ENCODE peak calls at places on chromosomes 2 and 18, in nine cellular contexts. L is naive thymus-derived CD8-positive, alpha-beta T cell; S is ascending aorta; B is activated T-cell treated with anti-CD3 and anti-CD28 coated beads, Interleukin-2, amount 50 U/mL, for 72 hours; Y is CD4-positive, alpha-beta T cell; Z is glutamatergic neuron; D is stomach; G is H9; U is fibroblast of the conjunctiva. K is an unnamed sample.
A peak's percentile ranks its signal among the peaks of the same experiment; 100 is the strongest.

GRCh38 chr2:27322301-27322765 is 564 bp downstream of the MPV17 start:
- DNase-seq in Y (no peak), S (peak; percentile 70), D (no peak), L (no peak), Z (no peak), U (no peak), B (peak; percentile 16), G (no peak), K (peak; percentile 31)

GRCh38 chr2:96499061-96499960 is 5.8 kb downstream of the NEURL3 start:
- DNase-seq in S (peak; percentile 59), D (no peak), Y (no peak), B (no peak), U (no peak), Z (no peak), G (no peak), L (no peak), K (no peak)

GRCh38 chr18:48452863-48453323 is 43.7 kb upstream of the ZBTB7C start:
- DNase-seq in Z (no peak), D (no peak), U (no peak), Y (no peak), G (no peak), B (no peak), L (no peak), S (no peak), K (no peak)

GRCh38 chr18:33212363-33212762 is 228.2 kb downstream of the CCDC178 start:
- DNase-seq in G (no peak), Z (no peak), D (no peak), L (no peak), Y (no peak), B (no peak), U (no peak), S (no peak), K (no peak)

GRCh38 chr2:27736031-27736889 is 35.3 kb upstream of the MRPL33 start:
- DNase-seq in Y (no peak), B (no peak), G (no peak), S (no peak), Z (no peak), L (no peak), U (no peak), D (no peak), K (peak; percentile 4)

GRCh38 chr18:473687-474265 is 26.7 kb downstream of the COLEC12 start:
- DNase-seq in Z (no peak), Y (no peak), B (no peak), G (no peak), S (no peak), D (no peak), U (no peak), L (no peak), K (no peak)

GRCh38 chr2:151553-152328 is 105.4 kb upstream of the FAM110C start:
- DNase-seq in B (no peak), G (peak; percentile 42), D (no peak), L (no peak), U (no peak), Z (no peak), Y (no peak), S (no peak), K (no peak)

GRCh38 chr18:57223160-57223870 is 76.4 kb downstream of the BOD1L2 start:
- DNase-seq in G (no peak), L (no peak), D (no peak), B (no peak), S (no peak), Z (no peak), Y (no peak), U (no peak), K (no peak)

GRCh38 chr18:79947054-79947755 is 4.2 kb downstream of the SLC66A2 start:
- DNase-seq in D (peak; percentile 21), L (no peak), S (peak; percentile 38), Z (peak; percentile 3), G (peak; percentile 24), Y (no peak), B (no peak), U (no peak), K (no peak)

GRCh38 chr18:23977709-23978483 is 36.7 kb upstream of the TTC39C start:
- DNase-seq in L (peak; percentile 32), G (no peak), S (no peak), Y (no peak), Z (no peak), D (no peak), B (no peak), U (no peak), K (no peak)

GRCh38 chr18:68679531-68679930 is 35.4 kb downstream of the TMX3 start:
- DNase-seq in B (no peak), Y (no peak), S (no peak), L (no peak), Z (no peak), D (no peak), G (no peak), U (no peak), K (no peak)

GRCh38 chr2:173248381-173248780 is 106.3 kb upstream of the CDCA7 start:
- DNase-seq in G (no peak), L (no peak), U (no peak), B (no peak), Z (no peak), S (no peak), Y (no peak), D (no peak), K (no peak)

GRCh38 chr2:10846110-10846861 is 33.7 kb upstream of the PDIA6 start:
- DNase-seq in Z (no peak), G (no peak), D (no peak), B (no peak), S (no peak), Y (no peak), U (no peak), L (no peak), K (no peak)

GRCh38 chr18:74353169-74353775 is 37.6 kb downstream of the C18orf63 start:
- DNase-seq in Z (peak; percentile 54), U (peak; percentile 62), D (peak; percentile 69), B (peak; percentile 57), S (peak; percentile 85), L (peak; percentile 69), G (peak; percentile 67), Y (peak; percentile 45), K (peak; percentile 55)

GRCh38 chr2:96552284-96553175 is 16.0 kb downstream of the ARID5A start:
- DNase-seq in G (no peak), B (no peak), Y (no peak), D (no peak), L (no peak), Z (no peak), S (peak; percentile 58), U (no peak), K (no peak)

GRCh38 chr2:10369269-10370255 is 66.9 kb downstream of the HPCAL1 start:
- DNase-seq in G (no peak), U (no peak), Y (no peak), S (no peak), Z (no peak), D (peak; percentile 87), B (no peak), L (no peak), K (no peak)

GRCh38 chr2:227430644-227431043 is 41.3 kb upstream of the AGFG1 start:
- DNase-seq in G (no peak), U (no peak), D (no peak), B (no peak), Y (no peak), L (no peak), S (no peak), Z (no peak), K (no peak)

GRCh38 chr2:129781749-129782617 is 197.5 kb upstream of the RAB6C start:
- DNase-seq in D (no peak), B (no peak), U (no peak), Y (no peak), G (peak; percentile 27), L (no peak), Z (no peak), S (no peak), K (peak; percentile 9)

GRCh38 chr2:221816566-221816965 is 244.5 kb upstream of the EPHA4 start:
- DNase-seq in Z (no peak), B (no peak), G (no peak), U (no peak), D (no peak), S (no peak), Y (no peak), L (no peak), K (no peak)

GRCh38 chr2:31363956-31364750 is 50.4 kb downstream of the XDH start:
- DNase-seq in L (no peak), Z (no peak), G (no peak), S (no peak), D (no peak), B (no peak), Y (no peak), U (no peak), K (no peak)

GRCh38 chr2:98615481-98615880 is 7.1 kb downstream of the UNC50 start:
- DNase-seq in Z (no peak), S (no peak), B (no peak), D (no peak), G (no peak), Y (no peak), L (no peak), U (no peak), K (no peak)

GRCh38 chr2:45000921-45001628 is 8.2 kb downstream of the SIX2 start:
- DNase-seq in U (no peak), S (no peak), D (no peak), Z (peak; percentile 68), G (peak; percentile 57), B (peak; percentile 19), Y (no peak), L (no peak), K (no peak)

GRCh38 chr2:65916785-65917295 is 484.4 kb upstream of the SPRED2 start:
- DNase-seq in G (no peak), S (no peak), U (no peak), D (no peak), B (no peak), Y (no peak), Z (no peak), L (no peak), K (no peak)

K was measured in activated CD4-positive, alpha-beta memory T cell treated with anti-CD3 and anti-CD28 coated beads, Interleukin-2, amount 10 ng/mL, durations not matched to agents 7 days and 5 days.